ENCODE peak calls at places on chromosomes 6 and 20, in four cellular contexts. One of them, this sample, is unnamed.

GRCh38 chr6:16670183-16670582 is 91.1 kb downstream of the ATXN1 start:
- DNase-seq in SK-N-SH: no peak
- DNase-seq in K562: no peak
- DNase-seq in H1: no peak
- DNase-seq in this sample: no peak

GRCh38 chr6:128822271-128822670 is 60.7 kb upstream of the LAMA2 start:
- DNase-seq in SK-N-SH: no peak
- DNase-seq in K562: no peak
- DNase-seq in H1: no peak
- DNase-seq in this sample: no peak

GRCh38 chr6:22236626-22237414 is 60.0 kb downstream of the PRL start:
- DNase-seq in SK-N-SH: no peak
- DNase-seq in K562: no peak
- DNase-seq in H1: no peak
- DNase-seq in this sample: no peak

GRCh38 chr6:114432380-114432779 is 89.6 kb upstream of the HS3ST5 start:
- DNase-seq in SK-N-SH: no peak
- DNase-seq in K562: no peak
- DNase-seq in H1: no peak
- DNase-seq in this sample: no peak

GRCh38 chr6:169868458-169868857 is 117.0 kb downstream of the ERMARD start:
- DNase-seq in SK-N-SH: no peak
- DNase-seq in K562: no peak
- DNase-seq in H1: no peak
- DNase-seq in this sample: no peak

GRCh38 chr6:140850438-140850837 is 1282.3 kb upstream of the GJE1 start:
- DNase-seq in SK-N-SH: no peak
- DNase-seq in K562: no peak
- DNase-seq in H1: no peak
- DNase-seq in this sample: no peak

GRCh38 chr6:46217671-46218131 is 46.9 kb upstream of the ENPP5 start:
- DNase-seq in SK-N-SH: no peak
- DNase-seq in K562: no peak
- DNase-seq in H1: no peak
- DNase-seq in this sample: no peak

GRCh38 chr6:94462231-94462630 is 1042.9 kb upstream of the EPHA7 start:
- DNase-seq in SK-N-SH: no peak
- DNase-seq in K562: no peak
- DNase-seq in H1: no peak
- DNase-seq in this sample: no peak

GRCh38 chr20:46299078-46299477 is 9.2 kb downstream of the CDH22 start:
- DNase-seq in SK-N-SH: no peak
- DNase-seq in K562: no peak
- DNase-seq in H1: no peak
- DNase-seq in this sample: no peak

GRCh38 chr6:122845916-122846632 is 57.0 kb downstream of the SMPDL3A start:
- DNase-seq in SK-N-SH: no peak
- DNase-seq in K562: no peak
- DNase-seq in H1: no peak
- DNase-seq in this sample: no peak

GRCh38 chr6:116363759-116364158 is 7.0 kb upstream of the DSE start:
- DNase-seq in SK-N-SH: no peak
- DNase-seq in K562: no peak
- DNase-seq in H1: no peak
- DNase-seq in this sample: no peak

GRCh38 chr6:130715058-130715457 is 112.1 kb upstream of the SMLR1 start:
- DNase-seq in SK-N-SH: no peak
- DNase-seq in K562: no peak
- DNase-seq in H1: no peak
- DNase-seq in this sample: no peak

GRCh38 chr6:130713144-130713543 is 114.1 kb upstream of the SMLR1 start:
- DNase-seq in SK-N-SH: no peak
- DNase-seq in K562: no peak
- DNase-seq in H1: peak; percentile 38
- DNase-seq in this sample: peak; percentile 72

GRCh38 chr6:130720076-130720475 is 107.1 kb upstream of the SMLR1 start:
- DNase-seq in SK-N-SH: no peak
- DNase-seq in K562: no peak
- DNase-seq in H1: no peak
- DNase-seq in this sample: no peak

DNA sequence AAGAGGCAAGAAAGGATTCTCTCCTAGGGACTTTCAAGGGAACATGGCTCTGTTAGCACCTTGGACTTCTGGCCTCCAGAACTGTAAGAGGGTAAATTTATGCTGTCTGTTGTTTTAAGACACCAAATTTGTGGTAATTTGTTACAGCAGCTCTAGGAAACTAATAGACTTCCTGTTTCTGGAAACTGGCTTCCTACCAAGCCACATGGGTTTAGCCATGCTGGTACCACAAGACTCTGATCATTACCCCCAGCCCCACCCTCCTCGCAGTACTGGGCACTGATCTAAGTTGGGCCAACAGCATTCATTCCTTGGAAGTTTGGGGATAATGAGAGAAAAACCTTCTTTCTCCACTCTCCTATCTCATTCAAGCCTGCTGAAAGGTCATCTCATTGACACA is 109.5 kb upstream of the SMLR1 start:
- DNase-seq in SK-N-SH: no peak
- DNase-seq in K562: no peak
- DNase-seq in H1: no peak
- DNase-seq in this sample: no peak
- TF ChIP-seq TEAD4 in SK-N-SH: no peak
- TF ChIP-seq TEAD4 in K562: no peak
- TF ChIP-seq TEAD4 in H1: no peak
- TF ChIP-seq TEAD4 in this sample: no peak

GRCh38 chr6:24223131-24223715 is 97.2 kb downstream of the NRSN1 start:
- DNase-seq in SK-N-SH: no peak
- DNase-seq in K562: no peak
- DNase-seq in H1: no peak
- DNase-seq in this sample: no peak
- TF ChIP-seq USF2 in SK-N-SH: no peak
- TF ChIP-seq USF2 in K562: no peak
- TF ChIP-seq USF2 in H1: no peak
- TF ChIP-seq USF2 in this sample: no peak

GRCh38 chr6:26556263-26557070 is 18.3 kb downstream of the HMGN4 start:
- DNase-seq in SK-N-SH: peak; percentile 48
- DNase-seq in K562: peak; percentile 95
- DNase-seq in H1: no peak
- DNase-seq in this sample: peak; percentile 77
- TF ChIP-seq TEAD4 in SK-N-SH: no peak
- TF ChIP-seq TEAD4 in K562: peak; percentile 94
- TF ChIP-seq TEAD4 in H1: peak; percentile 80
- TF ChIP-seq TEAD4 in this sample: no peak

GRCh38 chr20:25860531-25861150 is 164.0 kb upstream of the ZNF337 start:
- DNase-seq in SK-N-SH: no peak
- DNase-seq in K562: no peak
- DNase-seq in H1: no peak
- DNase-seq in this sample: no peak
- TF ChIP-seq USF2 in SK-N-SH: no peak
- TF ChIP-seq USF2 in K562: no peak
- TF ChIP-seq USF2 in H1: no peak
- TF ChIP-seq USF2 in this sample: no peak

GRCh38 chr6:90285611-90286381 is 10.8 kb downstream of the BACH2 start:
- DNase-seq in SK-N-SH: peak; percentile 36
- DNase-seq in K562: peak; percentile 90
- DNase-seq in H1: no peak
- DNase-seq in this sample: peak; percentile 62
- TF ChIP-seq TEAD4 in SK-N-SH: no peak
- TF ChIP-seq TEAD4 in K562: peak; percentile 38
- TF ChIP-seq TEAD4 in H1: no peak
- TF ChIP-seq TEAD4 in this sample: no peak

GRCh38 chr6:125979101-125979500 is 7.2 kb upstream of the TRMT11 start:
- DNase-seq in SK-N-SH: no peak
- DNase-seq in K562: no peak
- DNase-seq in H1: no peak
- DNase-seq in this sample: no peak

GRCh38 chr6:125968493-125968892 is 11.9 kb downstream of the HINT3 start:
- DNase-seq in SK-N-SH: no peak
- DNase-seq in K562: no peak
- DNase-seq in H1: no peak
- DNase-seq in this sample: no peak

GRCh38 chr6:125970760-125971159 is 14.2 kb downstream of the HINT3 start:
- DNase-seq in SK-N-SH: no peak
- DNase-seq in K562: no peak
- DNase-seq in H1: no peak
- DNase-seq in this sample: no peak

GRCh38 chr6:125974214-125974866 is 12.0 kb upstream of the TRMT11 start:
- DNase-seq in SK-N-SH: peak; percentile 34
- DNase-seq in K562: peak; percentile 64
- DNase-seq in H1: no peak
- DNase-seq in this sample: no peak
- TF ChIP-seq USF2 in SK-N-SH: no peak
- TF ChIP-seq USF2 in K562: no peak
- TF ChIP-seq USF2 in H1: no peak
- TF ChIP-seq USF2 in this sample: no peak

DNA sequence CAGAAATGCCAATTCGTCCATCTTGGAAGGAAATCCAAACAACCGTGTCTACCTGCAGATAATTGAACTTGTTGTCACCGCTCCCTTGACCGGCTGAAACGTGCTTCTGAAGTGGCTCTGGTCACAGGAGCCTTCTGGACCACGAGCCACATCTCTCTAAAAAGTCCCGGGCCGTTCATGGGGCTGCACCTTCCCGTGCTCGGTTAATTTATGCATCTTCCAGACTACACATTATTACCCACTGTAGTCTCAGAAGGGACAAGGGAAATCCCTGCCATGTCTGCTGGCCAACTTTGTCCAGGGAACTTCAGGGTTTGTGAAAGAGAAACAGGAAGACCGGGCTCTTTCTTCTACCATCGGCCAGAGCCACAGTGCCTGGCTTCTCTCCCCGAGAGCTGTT is 63.4 kb upstream of the MPC1 start:
- DNase-seq in SK-N-SH: no peak
- DNase-seq in K562: no peak
- DNase-seq in H1: no peak
- DNase-seq in this sample: no peak
- TF ChIP-seq TEAD4 in SK-N-SH: no peak
- TF ChIP-seq TEAD4 in K562: no peak
- TF ChIP-seq TEAD4 in H1: no peak
- TF ChIP-seq TEAD4 in this sample: no peak

GRCh38 chr20:12203981-12204380 is 286.3 kb downstream of the BTBD3 start:
- DNase-seq in SK-N-SH: no peak
- DNase-seq in K562: no peak
- DNase-seq in H1: no peak
- DNase-seq in this sample: no peak

GRCh38 chr20:12203399-12203798 is 285.7 kb downstream of the BTBD3 start:
- DNase-seq in SK-N-SH: no peak
- DNase-seq in K562: no peak
- DNase-seq in H1: no peak
- DNase-seq in this sample: no peak

GRCh38 chr20:12210591-12210990 is 292.9 kb downstream of the BTBD3 start:
- DNase-seq in SK-N-SH: no peak
- DNase-seq in K562: no peak
- DNase-seq in H1: no peak
- DNase-seq in this sample: no peak

GRCh38 chr20:12207875-12208274 is 290.2 kb downstream of the BTBD3 start:
- DNase-seq in SK-N-SH: peak; percentile 5
- DNase-seq in K562: peak; percentile 1
- DNase-seq in H1: peak; percentile 27
- DNase-seq in this sample: peak; percentile 56
- TF ChIP-seq USF2 in SK-N-SH: no peak
- TF ChIP-seq USF2 in K562: no peak
- TF ChIP-seq USF2 in H1: no peak
- TF ChIP-seq USF2 in this sample: no peak

GRCh38 chr20:20680991-20681508 is 31.4 kb downstream of the RALGAPA2 start:
- DNase-seq in SK-N-SH: no peak
- DNase-seq in K562: no peak
- DNase-seq in H1: no peak
- DNase-seq in this sample: no peak
- TF ChIP-seq TEAD4 in SK-N-SH: no peak
- TF ChIP-seq TEAD4 in K562: no peak
- TF ChIP-seq TEAD4 in H1: no peak
- TF ChIP-seq TEAD4 in this sample: no peak

This sample was measured in WTC11.